ENCODE peak calls at places on chromosomes 16 and 17, in seven cellular contexts. V is CD8-positive, alpha-beta T cell; F is esophagus muscularis mucosa; R is fibroblast of lung; C is mammary epithelial cell; S is heart left ventricle; Z is tibial artery. E is an unnamed sample. For H3K4me1, the result is how much of the 10 kb centered on the place peaks cover.

GRCh38 chr17:75856062-75856681 is 1.0 kb upstream of the WBP2 start:
- DNase-seq in V (no peak), F (no peak), R (no peak), C (no peak), S (no peak), Z (peak), E (no peak)

GRCh38 chr17:8140413-8141029 is 11.7 kb downstream of the PER1 start:
- DNase-seq in V (no peak), F (no peak), R (no peak), C (no peak), S (no peak), Z (peak), E (no peak)

GRCh38 chr16:57643902-57644301 is 15.5 kb downstream of the ADGRG1 start:
- DNase-seq in V (no peak), F (no peak), R (no peak), C (no peak), S (no peak), Z (no peak), E (no peak)

GRCh38 chr17:77507116-77507885 is 366.5 kb downstream of the SEC14L1 start:
- DNase-seq in V (no peak), F (no peak), R (no peak), C (no peak), S (peak), Z (no peak), E (no peak)

GRCh38 chr16:56279132-56279531 is 87.8 kb downstream of the GNAO1 start:
- DNase-seq in V (peak), F (no peak), R (no peak), C (no peak), S (no peak), Z (no peak), E (peak)

GRCh38 chr16:66427451-66427860 is 361 bp downstream of the BEAN1 start:
- DNase-seq in V (no peak), F (no peak), R (no peak), C (no peak), S (no peak), Z (no peak), E (no peak)

GRCh38 chr16:11319529-11320146 is 25.6 kb upstream of the RMI2 start:
- DNase-seq in V (no peak), F (no peak), R (no peak), C (no peak), S (no peak), Z (no peak), E (no peak)

GRCh38 chr17:80100035-80100323 is 1.4 kb upstream of the GAA start:
- DNase-seq in V (no peak), F (no peak), R (no peak), C (no peak), S (no peak), Z (no peak), E (no peak)

GRCh38 chr17:72060084-72060483 is 60.7 kb upstream of the SOX9 start:
- DNase-seq in V (no peak), F (no peak), R (no peak), C (no peak), S (no peak), Z (no peak), E (no peak)

GRCh38 chr16:57528499-57529323 is 7.7 kb downstream of the CCDC102A start:
- DNase-seq in V (no peak), F (no peak), R (no peak), C (no peak), S (no peak), Z (no peak), E (no peak)

GRCh38 chr17:27496501-27496943 is 40.3 kb downstream of the KSR1 start:
- DNase-seq in V (no peak), F (no peak), R (no peak), C (no peak), S (no peak), Z (no peak), E (no peak)

GRCh38 chr16:30740364-30741251 is 7.6 kb upstream of the PHKG2 start:
- DNase-seq in V (no peak), F (peak), R (peak), C (peak), S (peak), Z (peak), E (peak)

GRCh38 chr17:80951121-80952090 is 40.2 kb upstream of the CHMP6 start:
- DNase-seq in V (no peak), F (no peak), R (no peak), C (no peak), S (peak), Z (no peak), E (no peak)

GRCh38 chr17:29927546-29927945 is 2.5 kb downstream of the SSH2 start:
- DNase-seq in V (no peak), F (no peak), R (peak), C (no peak), S (no peak), Z (no peak), E (no peak)

GRCh38 chr16:68658974-68659360 is 13.9 kb downstream of the CDH3 start:
- DNase-seq in V (no peak), F (no peak), R (no peak), C (no peak), S (no peak), Z (no peak), E (no peak)

GRCh38 chr17:75998327-75998795 is 2.3 kb upstream of the CDK3 start:
- DNase-seq in V (no peak), F (no peak), R (no peak), C (no peak), S (peak), Z (no peak), E (no peak)

GRCh38 chr17:78019367-78019975 is 61.0 kb downstream of the TNRC6C start:
- DNase-seq in V (no peak), F (no peak), R (peak), C (no peak), S (no peak), Z (no peak), E (no peak)

GRCh38 chr17:49715717-49716279 is 8.0 kb upstream of the SLC35B1 start:
- DNase-seq in V (peak), F (no peak), R (no peak), C (no peak), S (no peak), Z (no peak), E (no peak)

GRCh38 chr17:28792877-28793666 is 49.3 kb downstream of the TRAF4 start:
- DNase-seq in V (no peak), F (no peak), R (no peak), C (no peak), S (no peak), Z (no peak), E (no peak)

GRCh38 chr16:11034005-11034404 is 89.6 kb downstream of the CLEC16A start:
- DNase-seq in V (no peak), F (no peak), R (peak), C (peak), S (no peak), Z (peak), E (peak)

GRCh38 chr17:50352693-50353599 is 7.0 kb downstream of the XYLT2 start:
- DNase-seq in V (no peak), F (no peak), R (no peak), C (no peak), S (no peak), Z (no peak), E (no peak)

GRCh38 chr16:3454631-3455147 is 11.2 kb downstream of the NAA60 start:
- DNase-seq in V (no peak), F (no peak), R (no peak), C (no peak), S (no peak), Z (no peak), E (no peak)

GRCh38 chr17:8147141-8147804 is 4.9 kb downstream of the PER1 start:
- DNase-seq in V (no peak), F (no peak), R (no peak), C (no peak), S (no peak), Z (no peak), E (no peak)

GRCh38 chr17:7750321-7750821 is 32.8 kb downstream of the DNAH2 start:
- DNase-seq in V (no peak), F (no peak), R (peak), C (peak), S (no peak), Z (no peak), E (no peak)

GRCh38 chr17:78680436-78680835 is 101.6 kb downstream of the CYTH1 start:
- DNase-seq in V (no peak), F (no peak), R (peak), C (no peak), S (no peak), Z (no peak), E (no peak)

GRCh38 chr16:73010150-73010676 is 37.7 kb downstream of the ZFHX3 start:
- DNase-seq in V (no peak), F (no peak), R (no peak), C (no peak), S (no peak), Z (peak), E (no peak)

GRCh38 chr17:37608369-37609169 is 649 bp downstream of the SYNRG start:
- DNase-seq in V (no peak), F (no peak), R (peak), C (peak), S (no peak), Z (peak), E (no peak)

GRCh38 chr17:51819820-51820219 is 338.7 kb downstream of the CA10 start:
- DNase-seq in V (no peak), F (no peak), R (no peak), C (no peak), S (no peak), Z (no peak), E (no peak)

GRCh38 chr17:40480501-40481003 is 20.9 kb downstream of the TNS4 start:
- DNase-seq in V (peak), F (no peak), R (no peak), C (peak), S (peak), Z (no peak), E (no peak)

GRCh38 chr16:59878999-59879398 is 1144.9 kb upstream of the GOT2 start:
- DNase-seq in V (no peak), F (no peak), R (peak), C (peak), S (no peak), Z (no peak), E (no peak)

GRCh38 chr17:73827627-73828241 is 183.5 kb upstream of the SDK2 start:
- DNase-seq in V (no peak), F (no peak), R (no peak), C (no peak), S (no peak), Z (no peak), E (no peak)

GRCh38 chr16:55480228-55480655 is 1.2 kb downstream of the MMP2 start:
- DNase-seq in V (no peak), F (peak), R (peak), C (peak), S (peak), Z (peak), E (peak)

GRCh38 chr16:12182202-12182601 is 205.7 kb downstream of the SNX29 start:
- DNase-seq in V (no peak), F (no peak), R (no peak), C (no peak), S (no peak), Z (no peak), E (no peak)

GRCh38 chr16:30369091-30369937 is 980 bp downstream of the TBC1D10B start:
- DNase-seq in V (peak), F (no peak), R (no peak), C (peak), S (peak), Z (no peak), E (no peak)

GRCh38 chr17:36529121-36529520 is 5.5 kb downstream of the MYO19 start:
- DNase-seq in V (no peak), F (no peak), R (peak), C (peak), S (no peak), Z (no peak), E (no peak)

GRCh38 chr17:44733753-44734152 is 25.0 kb upstream of the ADAM11 start:
- DNase-seq in V (no peak), F (no peak), R (no peak), C (no peak), S (no peak), Z (no peak), E (no peak)

GRCh38 chr16:24508614-24509013 is 30.8 kb upstream of the RBBP6 start:
- DNase-seq in V (no peak), F (no peak), R (peak), C (peak), S (no peak), Z (no peak), E (no peak)

GRCh38 chr16:72913551-72913950 is 134.4 kb downstream of the ZFHX3 start:
- DNase-seq in V (no peak), F (no peak), R (no peak), C (no peak), S (no peak), Z (no peak), E (no peak)

GRCh38 chr16:19085679-19086200 is 18.3 kb downstream of the COQ7 start:
- DNase-seq in V (no peak), F (no peak), R (peak), C (no peak), S (no peak), Z (no peak), E (no peak)

DNA sequence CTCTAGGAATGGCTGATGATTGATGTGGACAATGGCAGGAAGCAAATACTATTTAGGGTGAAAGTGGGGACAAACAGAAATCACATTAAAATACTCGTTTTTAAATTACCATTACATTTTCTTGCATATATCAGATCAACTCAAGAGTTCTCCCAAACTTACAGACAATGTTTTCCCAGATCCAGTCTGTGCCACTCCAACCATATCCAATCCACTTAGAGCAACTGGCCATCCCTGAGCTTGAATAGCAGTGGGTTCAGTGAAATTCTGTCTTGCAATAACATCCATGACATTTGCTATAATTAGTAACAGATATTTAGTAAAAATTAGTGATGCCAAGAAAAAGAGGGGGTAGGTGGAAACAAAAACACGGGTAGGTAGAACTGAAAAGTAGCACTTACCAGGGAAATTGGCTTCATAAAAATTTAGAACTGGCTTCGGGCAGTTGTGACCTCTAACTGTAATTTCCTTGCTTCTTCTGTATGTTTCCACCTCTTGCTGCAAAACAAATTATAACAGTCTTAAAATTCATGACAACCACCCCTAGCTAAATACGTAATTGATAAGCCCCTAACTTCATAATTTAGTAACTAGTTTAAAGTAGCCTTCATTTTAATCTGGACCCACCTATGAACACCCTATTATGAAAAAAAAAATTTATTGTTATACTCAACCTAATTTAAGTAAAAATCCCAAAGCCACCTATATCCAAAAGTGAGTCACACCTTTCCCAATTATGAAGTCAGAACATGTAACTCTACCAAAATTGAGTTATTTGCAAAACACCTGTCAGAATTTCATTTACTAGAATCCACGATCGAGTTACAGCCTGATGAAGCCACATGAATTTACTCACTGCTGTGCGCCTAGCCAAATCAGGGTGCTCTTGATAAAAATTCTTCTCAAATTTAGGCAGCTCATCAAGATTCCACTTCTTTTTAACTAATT is 2.0 kb downstream of the DDX5 start:
- DNase-seq in V (no peak), F (no peak), R (no peak), C (no peak), S (no peak), Z (no peak), E (no peak)
- H3K4me1 ChIP-seq in V (half or more), F (half or more), R (under half), C (half or more), S (under half), Z (half or more), E (under half)

DNA sequence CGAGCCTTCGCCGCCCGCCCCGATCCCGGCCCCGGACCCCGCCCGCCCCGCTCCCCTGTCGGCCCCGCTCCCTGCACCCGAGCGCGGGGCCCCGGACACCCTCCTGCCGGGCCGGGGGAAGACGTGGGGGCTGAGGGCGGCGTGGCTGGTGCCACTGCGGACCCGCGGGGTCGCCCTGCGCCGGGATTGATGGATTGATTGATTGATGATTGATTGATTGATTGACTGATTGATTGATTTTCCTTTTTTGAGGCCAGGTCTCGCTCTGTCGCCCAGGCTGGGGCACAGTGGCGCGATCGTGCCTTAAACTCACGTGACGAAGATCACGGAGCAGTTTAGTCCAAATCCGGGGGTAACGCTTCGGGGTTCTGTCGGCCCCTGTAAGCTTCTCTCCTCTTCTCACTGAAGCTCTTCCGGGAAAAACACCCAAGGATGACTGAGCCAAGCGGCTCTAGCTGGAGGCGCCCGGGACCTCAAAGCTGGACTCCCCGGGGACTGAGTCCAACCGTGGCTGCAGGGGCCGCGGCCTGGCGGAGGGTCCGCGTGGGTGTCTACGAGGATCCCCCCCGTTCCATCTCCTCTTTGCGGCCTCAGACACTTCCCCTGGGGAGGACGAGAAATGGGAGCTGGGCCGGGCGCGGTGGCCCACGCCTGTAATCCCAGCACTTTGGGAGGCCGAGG is 40.2 kb upstream of the BHLHA9 start:
- DNase-seq in V (no peak), F (no peak), R (no peak), C (no peak), S (no peak), Z (no peak), E (no peak)
- H3K4me3 ChIP-seq in V (peak), F (peak), R (peak), C (no peak), S (peak), Z (peak), E (peak)

GRCh38 chr16:5025171-5025632 is 8.5 kb downstream of the NAGPA start:
- DNase-seq in V (no peak), F (no peak), R (no peak), C (no peak), S (no peak), Z (no peak), E (no peak)
- TF ChIP-seq CTCF in V (peak), F (no peak), R (no peak), C (no peak), S (peak), Z (no peak), E (no peak)

GRCh38 chr17:17670701-17671319 is 10.4 kb upstream of the RAI1 start:
- DNase-seq in V (no peak), F (no peak), R (no peak), C (no peak), S (no peak), Z (no peak), E (no peak)
- H3K4me1 ChIP-seq in V (under half), F (under half), R (under half), C (half or more), S (under half), Z (under half), E (under half)

GRCh38 chr16:2033057-2033911 is 6.6 kb downstream of the NHERF2 start:
- DNase-seq in V (no peak), F (no peak), R (peak), C (peak), S (peak), Z (peak), E (peak)
- H3K4me3 ChIP-seq in V (no peak), F (peak), R (peak), C (no peak), S (peak), Z (peak), E (peak)